ENCODE peak calls at places on chromosomes 7 and 10, in four cellular contexts. S, E, X and K are unnamed samples.

GRCh38 chr10:6195376-6195775 is 7.4 kb upstream of the PFKFB3 start:
- DNase-seq in S (no peak), E (no peak), X (no peak), K (no peak)

GRCh38 chr7:92621641-92622429 is 31.6 kb upstream of the FAM133B start:
- DNase-seq in S (no peak), E (no peak), X (no peak), K (no peak)

GRCh38 chr10:103543617-103544525 is 50.4 kb downstream of the NEURL1 start:
- DNase-seq in S (no peak), E (peak), X (no peak), K (no peak)

GRCh38 chr10:70537398-70538194 is 59.0 kb downstream of the PALD1 start:
- DNase-seq in S (no peak), E (peak), X (no peak), K (peak)

GRCh38 chr10:126716366-126716765 is 45.9 kb upstream of the C10orf90 start:
- DNase-seq in S (no peak), E (no peak), X (no peak), K (no peak)

GRCh38 chr7:25967278-25968204 is 184.5 kb upstream of the NFE2L3 start:
- DNase-seq in S (no peak), E (no peak), X (no peak), K (no peak)

GRCh38 chr7:947391-948210 is 6.9 kb downstream of the ADAP1 start:
- DNase-seq in S (no peak), E (no peak), X (no peak), K (no peak)

GRCh38 chr7:1380821-1381580 is 78.3 kb downstream of the MICALL2 start:
- DNase-seq in S (no peak), E (no peak), X (no peak), K (no peak)

GRCh38 chr7:127239814-127240213 is 12.9 kb downstream of the GRM8 start:
- DNase-seq in S (no peak), E (peak), X (no peak), K (no peak)

GRCh38 chr10:88027570-88027969 is 164.1 kb downstream of the PTEN start:
- DNase-seq in S (no peak), E (no peak), X (no peak), K (no peak)

GRCh38 chr10:113017375-113017774 is 67.3 kb downstream of the TCF7L2 start:
- DNase-seq in S (no peak), E (no peak), X (no peak), K (no peak)

GRCh38 chr10:76675951-76676587 is 961.5 kb downstream of the KCNMA1 start:
- DNase-seq in S (no peak), E (no peak), X (peak), K (no peak)

GRCh38 chr7:100167912-100168323 is 499 bp downstream of the GAL3ST4 start:
- DNase-seq in S (no peak), E (peak), X (no peak), K (no peak)

GRCh38 chr10:31296754-31297153 is 22.3 kb upstream of the ZEB1 start:
- DNase-seq in S (no peak), E (no peak), X (no peak), K (no peak)

GRCh38 chr7:151736403-151736909 is 140.5 kb downstream of the PRKAG2 start:
- DNase-seq in S (no peak), E (no peak), X (no peak), K (peak)

GRCh38 chr10:43197834-43198681 is 59.8 kb downstream of the CSGALNACT2 start:
- DNase-seq in S (no peak), E (peak), X (no peak), K (peak)